ENCODE peak calls at places on chromosome 3, in seven cellular contexts. One of them, this sample, is unnamed.

GRCh38 chr3:144128117-144128892 is 156.7 kb downstream of the DIPK2A start:
- DNase-seq in midbrain: no peak
- DNase-seq in brain microvascular endothelial cell: no peak
- DNase-seq in RPMI7951: no peak
- DNase-seq in thoracic aorta: no peak
- DNase-seq in T-helper 9 cell: no peak
- DNase-seq in tibial artery: no peak
- DNase-seq in this sample: peak; percentile 42

GRCh38 chr3:16365454-16366128 is 100.6 kb downstream of the OXNAD1 start:
- DNase-seq in RPMI7951: no peak
- DNase-seq in T-helper 9 cell: no peak
- DNase-seq in thoracic aorta: no peak
- DNase-seq in tibial artery: no peak
- DNase-seq in midbrain: no peak
- DNase-seq in brain microvascular endothelial cell: no peak
- DNase-seq in this sample: no peak

GRCh38 chr3:6119367-6119766 is 741.5 kb upstream of the GRM7 start:
- DNase-seq in T-helper 9 cell: no peak
- DNase-seq in RPMI7951: no peak
- DNase-seq in midbrain: no peak
- DNase-seq in thoracic aorta: no peak
- DNase-seq in brain microvascular endothelial cell: no peak
- DNase-seq in tibial artery: no peak
- DNase-seq in this sample: no peak

GRCh38 chr3:159761377-159761776 is 227.3 kb upstream of the IL12A start:
- DNase-seq in brain microvascular endothelial cell: no peak
- DNase-seq in midbrain: no peak
- DNase-seq in tibial artery: peak; percentile 83
- DNase-seq in T-helper 9 cell: no peak
- DNase-seq in thoracic aorta: no peak
- DNase-seq in RPMI7951: peak; percentile 71
- DNase-seq in this sample: peak; percentile 31

GRCh38 chr3:61530355-61530754 is 31.0 kb upstream of the PTPRG start:
- DNase-seq in RPMI7951: peak; percentile 44
- DNase-seq in tibial artery: no peak
- DNase-seq in brain microvascular endothelial cell: peak; percentile 49
- DNase-seq in T-helper 9 cell: no peak
- DNase-seq in thoracic aorta: no peak
- DNase-seq in midbrain: peak; percentile 5
- DNase-seq in this sample: peak; percentile 38

GRCh38 chr3:46449755-46450552 is 14.8 kb downstream of the LTF start:
- DNase-seq in midbrain: no peak
- DNase-seq in T-helper 9 cell: no peak
- DNase-seq in thoracic aorta: no peak
- DNase-seq in tibial artery: no peak
- DNase-seq in brain microvascular endothelial cell: no peak
- DNase-seq in RPMI7951: no peak
- DNase-seq in this sample: no peak

GRCh38 chr3:146166450-146167222 is 5.7 kb upstream of the PLOD2 start:
- DNase-seq in tibial artery: no peak
- DNase-seq in RPMI7951: peak; percentile 98
- DNase-seq in midbrain: no peak
- DNase-seq in T-helper 9 cell: no peak
- DNase-seq in brain microvascular endothelial cell: peak; percentile 72
- DNase-seq in thoracic aorta: no peak
- DNase-seq in this sample: no peak

GRCh38 chr3:88058322-88058592 is 548 bp downstream of the CGGBP1 start:
- DNase-seq in tibial artery: no peak
- DNase-seq in RPMI7951: no peak
- DNase-seq in brain microvascular endothelial cell: no peak
- DNase-seq in thoracic aorta: no peak
- DNase-seq in midbrain: no peak
- DNase-seq in T-helper 9 cell: no peak
- DNase-seq in this sample: no peak

GRCh38 chr3:18670755-18671154 is 245.6 kb upstream of the SATB1 start:
- DNase-seq in RPMI7951: no peak
- DNase-seq in brain microvascular endothelial cell: no peak
- DNase-seq in thoracic aorta: no peak
- DNase-seq in T-helper 9 cell: no peak
- DNase-seq in midbrain: no peak
- DNase-seq in tibial artery: no peak
- DNase-seq in this sample: no peak

GRCh38 chr3:100099621-100100020 is 14.7 kb downstream of the FILIP1L start:
- DNase-seq in brain microvascular endothelial cell: no peak
- DNase-seq in tibial artery: no peak
- DNase-seq in thoracic aorta: no peak
- DNase-seq in T-helper 9 cell: no peak
- DNase-seq in midbrain: no peak
- DNase-seq in RPMI7951: no peak
- DNase-seq in this sample: no peak

GRCh38 chr3:166706094-166706493 is 674.0 kb downstream of the ZBBX start:
- DNase-seq in midbrain: no peak
- DNase-seq in thoracic aorta: no peak
- DNase-seq in tibial artery: no peak
- DNase-seq in T-helper 9 cell: no peak
- DNase-seq in brain microvascular endothelial cell: no peak
- DNase-seq in RPMI7951: no peak
- DNase-seq in this sample: no peak

GRCh38 chr3:72950801-72951200 is 45.8 kb upstream of the PPP4R2 start:
- DNase-seq in RPMI7951: no peak
- DNase-seq in T-helper 9 cell: no peak
- DNase-seq in tibial artery: no peak
- DNase-seq in thoracic aorta: no peak
- DNase-seq in brain microvascular endothelial cell: no peak
- DNase-seq in midbrain: peak; percentile 63
- DNase-seq in this sample: peak; percentile 92

GRCh38 chr3:183120538-183121215 is 21.4 kb upstream of the MCCC1 start:
- DNase-seq in RPMI7951: no peak
- DNase-seq in brain microvascular endothelial cell: no peak
- DNase-seq in thoracic aorta: no peak
- DNase-seq in T-helper 9 cell: no peak
- DNase-seq in tibial artery: no peak
- DNase-seq in midbrain: no peak
- DNase-seq in this sample: no peak

GRCh38 chr3:47617061-47618010 is 38.7 kb upstream of the CSPG5 start:
- DNase-seq in tibial artery: no peak
- DNase-seq in brain microvascular endothelial cell: no peak
- DNase-seq in thoracic aorta: no peak
- DNase-seq in RPMI7951: no peak
- DNase-seq in midbrain: no peak
- DNase-seq in T-helper 9 cell: no peak
- DNase-seq in this sample: no peak

GRCh38 chr3:150391200-150391599 is 16.9 kb upstream of the TSC22D2 start:
- DNase-seq in tibial artery: no peak
- DNase-seq in brain microvascular endothelial cell: no peak
- DNase-seq in T-helper 9 cell: no peak
- DNase-seq in RPMI7951: peak; percentile 64
- DNase-seq in thoracic aorta: no peak
- DNase-seq in midbrain: no peak
- DNase-seq in this sample: no peak

GRCh38 chr3:123281929-123282328 is 80.2 kb downstream of the SEC22A start:
- DNase-seq in T-helper 9 cell: no peak
- DNase-seq in thoracic aorta: no peak
- DNase-seq in brain microvascular endothelial cell: no peak
- DNase-seq in tibial artery: peak; percentile 37
- DNase-seq in RPMI7951: no peak
- DNase-seq in midbrain: no peak
- DNase-seq in this sample: no peak

GRCh38 chr3:14175383-14176037 is 2.9 kb downstream of the XPC start:
- DNase-seq in thoracic aorta: no peak
- DNase-seq in tibial artery: no peak
- DNase-seq in midbrain: no peak
- DNase-seq in RPMI7951: peak; percentile 83
- DNase-seq in brain microvascular endothelial cell: no peak
- DNase-seq in T-helper 9 cell: peak; percentile 38
- DNase-seq in this sample: no peak

GRCh38 chr3:68428495-68428894 is 503.9 kb downstream of the TAFA4 start:
- DNase-seq in RPMI7951: no peak
- DNase-seq in brain microvascular endothelial cell: no peak
- DNase-seq in midbrain: no peak
- DNase-seq in tibial artery: no peak
- DNase-seq in thoracic aorta: no peak
- DNase-seq in T-helper 9 cell: no peak
- DNase-seq in this sample: no peak

GRCh38 chr3:40780801-40781406 is 256.1 kb downstream of the ZNF621 start:
- DNase-seq in midbrain: no peak
- DNase-seq in brain microvascular endothelial cell: peak; percentile 35
- DNase-seq in T-helper 9 cell: no peak
- DNase-seq in thoracic aorta: peak; percentile 11
- DNase-seq in tibial artery: peak; percentile 76
- DNase-seq in RPMI7951: peak; percentile 95
- DNase-seq in this sample: peak; percentile 34

GRCh38 chr3:189365609-189366564 is 194.1 kb downstream of the TPRG1 start:
- DNase-seq in T-helper 9 cell: no peak
- DNase-seq in brain microvascular endothelial cell: no peak
- DNase-seq in RPMI7951: peak; percentile 59
- DNase-seq in tibial artery: no peak
- DNase-seq in thoracic aorta: no peak
- DNase-seq in midbrain: no peak
- DNase-seq in this sample: no peak

GRCh38 chr3:125496701-125497100 is 23.3 kb downstream of the SNX4 start:
- DNase-seq in brain microvascular endothelial cell: no peak
- DNase-seq in RPMI7951: no peak
- DNase-seq in tibial artery: no peak
- DNase-seq in T-helper 9 cell: no peak
- DNase-seq in midbrain: no peak
- DNase-seq in thoracic aorta: no peak
- DNase-seq in this sample: no peak

GRCh38 chr3:50192689-50193141 is 1.3 kb downstream of the GNAT1 start:
- DNase-seq in tibial artery: peak; percentile 79
- DNase-seq in RPMI7951: peak; percentile 43
- DNase-seq in midbrain: peak; percentile 61
- DNase-seq in T-helper 9 cell: peak; percentile 83
- DNase-seq in brain microvascular endothelial cell: peak; percentile 48
- DNase-seq in thoracic aorta: peak; percentile 21
- DNase-seq in this sample: peak; percentile 49

GRCh38 chr3:123026551-123027291 is 842 bp downstream of the SEMA5B start:
- DNase-seq in T-helper 9 cell: no peak
- DNase-seq in thoracic aorta: no peak
- DNase-seq in brain microvascular endothelial cell: no peak
- DNase-seq in tibial artery: no peak
- DNase-seq in RPMI7951: no peak
- DNase-seq in midbrain: no peak
- DNase-seq in this sample: no peak